ENCODE peak calls at places on chromosome 18, in nine cellular contexts. M is CD8-positive, alpha-beta T cell; E is esophagus squamous epithelium; J is T-helper 9 cell; Y is NCI-H82; B is HEK293T; L is RWPE1; Q is HTR-8/SVneo; A is aorta. F is an unnamed sample.

GRCh38 chr18:48412339-48412929 is 3.3 kb upstream of the ZBTB7C start:
- DNase-seq in M (no peak), E (no peak), J (no peak), Y (peak; percentile 73), B (peak; percentile 36), L (no peak), Q (peak; percentile 27), A (no peak), F (peak; percentile 66)

GRCh38 chr18:42545825-42546224 is 569.7 kb downstream of the RIT2 start:
- DNase-seq in M (no peak), E (no peak), J (no peak), Y (no peak), B (no peak), L (peak; percentile 13), Q (no peak), A (no peak), F (no peak)

GRCh38 chr18:36441426-36441870 is 143.9 kb downstream of the FHOD3 start:
- DNase-seq in M (no peak), E (no peak), J (no peak), Y (no peak), B (no peak), L (no peak), Q (no peak), A (no peak), F (no peak)

GRCh38 chr18:65942854-65943253 is 192.0 kb downstream of the CDH7 start:
- DNase-seq in M (no peak), E (no peak), J (no peak), Y (no peak), B (no peak), L (no peak), Q (no peak), A (no peak), F (no peak)

GRCh38 chr18:9353596-9353995 is 19.0 kb downstream of the TWSG1 start:
- DNase-seq in M (no peak), E (no peak), J (no peak), Y (no peak), B (no peak), L (no peak), Q (no peak), A (no peak), F (no peak)

GRCh38 chr18:48533340-48534093 is 5.3 kb upstream of the CTIF start:
- DNase-seq in M (no peak), E (no peak), J (no peak), Y (peak; percentile 70), B (no peak), L (no peak), Q (no peak), A (no peak), F (no peak)

GRCh38 chr18:31667185-31667584 is 17.2 kb downstream of the B4GALT6 start:
- DNase-seq in M (no peak), E (no peak), J (no peak), Y (no peak), B (no peak), L (no peak), Q (no peak), A (no peak), F (no peak)

GRCh38 chr18:12023375-12023774 is 42.1 kb downstream of the IMPA2 start:
- DNase-seq in M (no peak), E (no peak), J (no peak), Y (no peak), B (no peak), L (no peak), Q (no peak), A (peak; percentile 61), F (no peak)

GRCh38 chr18:27363918-27364317 is 178.8 kb upstream of the CHST9 start:
- DNase-seq in M (no peak), E (no peak), J (no peak), Y (peak; percentile 38), B (peak; percentile 22), L (peak; percentile 14), Q (no peak), A (no peak), F (peak; percentile 16)

GRCh38 chr18:45249306-45249705 is 366.0 kb upstream of the SLC14A2 start:
- DNase-seq in M (no peak), E (no peak), J (no peak), Y (no peak), B (no peak), L (no peak), Q (no peak), A (no peak), F (peak; percentile 27)

GRCh38 chr18:74745658-74746403 is 148.2 kb downstream of the ZNF407 start:
- DNase-seq in M (no peak), E (no peak), J (no peak), Y (no peak), B (no peak), L (peak; percentile 59), Q (peak; percentile 4), A (no peak), F (peak; percentile 11)

GRCh38 chr18:44732604-44733003 is 51.9 kb downstream of the SETBP1 start:
- DNase-seq in M (no peak), E (no peak), J (no peak), Y (no peak), B (no peak), L (no peak), Q (no peak), A (no peak), F (no peak)

GRCh38 chr18:12113999-12114646 is 20.5 kb downstream of the ANKRD62 start:
- DNase-seq in M (no peak), E (no peak), J (no peak), Y (no peak), B (no peak), L (no peak), Q (no peak), A (no peak), F (no peak)

GRCh38 chr18:24656044-24656443 is 195.6 kb downstream of the HRH4 start:
- DNase-seq in M (no peak), E (no peak), J (no peak), Y (peak; percentile 87), B (no peak), L (no peak), Q (no peak), A (no peak), F (no peak)

GRCh38 chr18:2312440-2312839 is 258.9 kb downstream of the METTL4 start:
- DNase-seq in M (no peak), E (no peak), J (no peak), Y (no peak), B (no peak), L (no peak), Q (no peak), A (no peak), F (no peak)

GRCh38 chr18:53698907-53699306 is 525.6 kb downstream of the MBD2 start:
- DNase-seq in M (no peak), E (no peak), J (no peak), Y (peak; percentile 80), B (peak; percentile 6), L (peak; percentile 14), Q (no peak), A (no peak), F (peak; percentile 53)

GRCh38 chr18:67425724-67426123 is 90.8 kb downstream of the DSEL start:
- DNase-seq in M (no peak), E (no peak), J (no peak), Y (no peak), B (no peak), L (peak; percentile 72), Q (no peak), A (no peak), F (no peak)

GRCh38 chr18:56358608-56359007 is 279.8 kb downstream of the TXNL1 start:
- DNase-seq in M (no peak), E (no peak), J (no peak), Y (no peak), B (no peak), L (no peak), Q (no peak), A (no peak), F (no peak)

GRCh38 chr18:79575891-79576685 is 103.5 kb upstream of the CTDP1 start:
- DNase-seq in M (no peak), E (no peak), J (no peak), Y (no peak), B (no peak), L (no peak), Q (no peak), A (peak; percentile 64), F (no peak)

GRCh38 chr18:79912994-79913831 is 38.2 kb downstream of the SLC66A2 start:
- DNase-seq in M (no peak), E (no peak), J (no peak), Y (no peak), B (no peak), L (no peak), Q (no peak), A (peak; percentile 63), F (no peak)

GRCh38 chr18:47323158-47323557 is 71.7 kb upstream of the SKOR2 start:
- DNase-seq in M (no peak), E (no peak), J (no peak), Y (no peak), B (no peak), L (peak; percentile 8), Q (peak; percentile 4), A (no peak), F (no peak)

GRCh38 chr18:6056171-6056932 is 161.0 kb upstream of the TMEM200C start:
- DNase-seq in M (no peak), E (no peak), J (no peak), Y (no peak), B (peak; percentile 10), L (no peak), Q (no peak), A (no peak), F (no peak)

GRCh38 chr18:6951336-6952090 is 166.1 kb downstream of the LAMA1 start:
- DNase-seq in M (no peak), E (no peak), J (no peak), Y (no peak), B (no peak), L (no peak), Q (no peak), A (no peak), F (no peak)

GRCh38 chr18:79818036-79818435 is 20.3 kb downstream of the KCNG2 start:
- DNase-seq in M (no peak), E (no peak), J (no peak), Y (no peak), B (no peak), L (no peak), Q (no peak), A (peak; percentile 58), F (no peak)

GRCh38 chr18:48052845-48053244 is 122.4 kb upstream of the SMAD2 start:
- DNase-seq in M (no peak), E (no peak), J (no peak), Y (no peak), B (no peak), L (no peak), Q (no peak), A (no peak), F (no peak)

GRCh38 chr18:24797987-24798386 is 337.6 kb downstream of the HRH4 start:
- DNase-seq in M (no peak), E (no peak), J (no peak), Y (no peak), B (no peak), L (no peak), Q (no peak), A (no peak), F (no peak)

GRCh38 chr18:79887181-79888000 is 64.1 kb downstream of the SLC66A2 start:
- DNase-seq in M (no peak), E (no peak), J (no peak), Y (no peak), B (no peak), L (no peak), Q (no peak), A (peak; percentile 64), F (peak; percentile 24)

GRCh38 chr18:50356036-50356945 is 18.6 kb upstream of the SKA1 start:
- DNase-seq in M (no peak), E (no peak), J (no peak), Y (no peak), B (no peak), L (no peak), Q (no peak), A (no peak), F (no peak)

GRCh38 chr18:39406941-39407340 is 1841.3 kb upstream of the CELF4 start:
- DNase-seq in M (no peak), E (no peak), J (no peak), Y (no peak), B (no peak), L (no peak), Q (no peak), A (no peak), F (no peak)

GRCh38 chr18:37489011-37489410 is 76.6 kb downstream of the CELF4 start:
- DNase-seq in M (no peak), E (no peak), J (no peak), Y (peak; percentile 61), B (no peak), L (no peak), Q (no peak), A (no peak), F (no peak)

GRCh38 chr18:9191658-9192256 is 55.2 kb downstream of the ANKRD12 start:
- DNase-seq in M (no peak), E (no peak), J (no peak), Y (no peak), B (no peak), L (no peak), Q (no peak), A (no peak), F (no peak)

F was measured in SK-N-SH.